ENCODE peak calls at places on chromosomes 4 and X, in six cellular contexts. Q, D, C, W, P and X are unnamed samples.

GRCh38 chr4:56465599-56466295 is 1.7 kb upstream of the SRP72 start:
- DNase-seq in Q (no peak), D (no peak), C (no peak), W (no peak), P (no peak), X (no peak)

GRCh38 chrX:2931155-2931554 is 2.0 kb upstream of the ARSD start:
- DNase-seq in Q (no peak), D (no peak), C (no peak), W (no peak), P (no peak), X (no peak)

GRCh38 chr4:8359193-8359592 is 81.3 kb downstream of the ACOX3 start:
- DNase-seq in Q (no peak), D (no peak), C (no peak), W (no peak), P (no peak), X (no peak)

GRCh38 chr4:76634239-76634638 is 199.2 kb downstream of the SHROOM3 start:
- DNase-seq in Q (no peak), D (no peak), C (no peak), W (no peak), P (no peak), X (no peak)

GRCh38 chr4:176134670-176135069 is 60.7 kb downstream of the SPATA4 start:
- DNase-seq in Q (no peak), D (no peak), C (no peak), W (no peak), P (no peak), X (no peak)

GRCh38 chr4:3287972-3288570 is 4.8 kb upstream of the RGS12 start:
- DNase-seq in Q (no peak), D (no peak), C (no peak), W (no peak), P (no peak), X (no peak)

GRCh38 chr4:83153312-83153915 is 38.9 kb upstream of the PLAC8 start:
- DNase-seq in Q (no peak), D (no peak), C (no peak), W (no peak), P (no peak), X (no peak)

GRCh38 chrX:84469226-84469625 is 33.0 kb downstream of the HDX start:
- DNase-seq in Q (peak; percentile 1), D (peak; percentile 26), C (no peak), W (no peak), P (no peak), X (peak; percentile 12)

GRCh38 chr4:38310446-38311043 is 350.3 kb downstream of the PTTG2 start:
- DNase-seq in Q (no peak), D (no peak), C (no peak), W (peak; percentile 87), P (no peak), X (no peak)

GRCh38 chr4:181832305-181832704 is 410.9 kb upstream of the TENM3 start:
- DNase-seq in Q (no peak), D (no peak), C (no peak), W (no peak), P (no peak), X (no peak)

GRCh38 chr4:102525099-102525498 is 23.9 kb downstream of the NFKB1 start:
- DNase-seq in Q (no peak), D (no peak), C (no peak), W (no peak), P (no peak), X (no peak)

GRCh38 chrX:120604359-120604782 is 470 bp downstream of the MCTS1 start:
- DNase-seq in Q (peak; percentile 35), D (peak; percentile 41), C (peak; percentile 51), W (peak; percentile 52), P (peak; percentile 5), X (peak; percentile 21)

GRCh38 chr4:145736241-145736831 is 56.4 kb downstream of the C4orf51 start:
- DNase-seq in Q (peak; percentile 82), D (no peak), C (no peak), W (no peak), P (no peak), X (peak; percentile 91)

GRCh38 chrX:52346462-52347165 is 22.2 kb upstream of the XAGE2 start:
- DNase-seq in Q (no peak), D (no peak), C (no peak), W (no peak), P (peak; percentile 1), X (no peak)

GRCh38 chr4:93764647-93765246 is 63.8 kb upstream of the ATOH1 start:
- DNase-seq in Q (peak; percentile 59), D (peak; percentile 65), C (peak; percentile 48), W (peak; percentile 30), P (peak; percentile 2), X (peak; percentile 65)